ENCODE peak calls at places on chromosomes 6 and 20, in five cellular contexts. One of them, this sample, is unnamed.

GRCh38 chr6:16392010-16392409 is 153.6 kb downstream of the GMPR start:
- DNase-seq in epithelial cell of esophagus: no peak
- DNase-seq in right cardiac atrium: no peak
- DNase-seq in IMR-90: no peak
- DNase-seq in stimulated activated CD4-positive, alpha-beta T cell treated with anti-CD3 and anti-CD28 coated beads, Interleukin-2, amount 100 ng/mL, for 24 hours: no peak
- DNase-seq in this sample: no peak

GRCh38 chr20:30511322-30512030 is 746.0 kb upstream of the DEFB115 start:
- DNase-seq in epithelial cell of esophagus: no peak
- DNase-seq in right cardiac atrium: no peak
- DNase-seq in IMR-90: no peak
- DNase-seq in stimulated activated CD4-positive, alpha-beta T cell treated with anti-CD3 and anti-CD28 coated beads, Interleukin-2, amount 100 ng/mL, for 24 hours: no peak
- DNase-seq in this sample: no peak

GRCh38 chr20:5164645-5165399 is 38.0 kb downstream of the CDS2 start:
- DNase-seq in epithelial cell of esophagus: no peak
- DNase-seq in right cardiac atrium: no peak
- DNase-seq in IMR-90: no peak
- DNase-seq in stimulated activated CD4-positive, alpha-beta T cell treated with anti-CD3 and anti-CD28 coated beads, Interleukin-2, amount 100 ng/mL, for 24 hours: no peak
- DNase-seq in this sample: no peak

GRCh38 chr20:37907677-37908397 is 4.9 kb downstream of the VSTM2L start:
- DNase-seq in epithelial cell of esophagus: peak; percentile 47
- DNase-seq in right cardiac atrium: no peak
- DNase-seq in IMR-90: peak; percentile 42
- DNase-seq in stimulated activated CD4-positive, alpha-beta T cell treated with anti-CD3 and anti-CD28 coated beads, Interleukin-2, amount 100 ng/mL, for 24 hours: no peak
- DNase-seq in this sample: peak; percentile 81

GRCh38 chr20:38222231-38222922 is 38.2 kb downstream of the KIAA1755 start:
- DNase-seq in epithelial cell of esophagus: peak; percentile 61
- DNase-seq in right cardiac atrium: peak; percentile 69
- DNase-seq in IMR-90: peak; percentile 48
- DNase-seq in stimulated activated CD4-positive, alpha-beta T cell treated with anti-CD3 and anti-CD28 coated beads, Interleukin-2, amount 100 ng/mL, for 24 hours: peak; percentile 75
- DNase-seq in this sample: peak; percentile 52

GRCh38 chr20:21137078-21137477 is 11.2 kb downstream of the KIZ start:
- DNase-seq in epithelial cell of esophagus: no peak
- DNase-seq in right cardiac atrium: no peak
- DNase-seq in IMR-90: no peak
- DNase-seq in stimulated activated CD4-positive, alpha-beta T cell treated with anti-CD3 and anti-CD28 coated beads, Interleukin-2, amount 100 ng/mL, for 24 hours: no peak
- DNase-seq in this sample: no peak

GRCh38 chr20:18739785-18740184 is 73.8 kb upstream of the SCP2D1 start:
- DNase-seq in epithelial cell of esophagus: no peak
- DNase-seq in right cardiac atrium: peak; percentile 22
- DNase-seq in IMR-90: peak; percentile 90
- DNase-seq in stimulated activated CD4-positive, alpha-beta T cell treated with anti-CD3 and anti-CD28 coated beads, Interleukin-2, amount 100 ng/mL, for 24 hours: no peak
- DNase-seq in this sample: peak; percentile 86

GRCh38 chr6:47159763-47160162 is 117.6 kb upstream of the ADGRF1 start:
- DNase-seq in epithelial cell of esophagus: no peak
- DNase-seq in right cardiac atrium: no peak
- DNase-seq in IMR-90: no peak
- DNase-seq in stimulated activated CD4-positive, alpha-beta T cell treated with anti-CD3 and anti-CD28 coated beads, Interleukin-2, amount 100 ng/mL, for 24 hours: no peak
- DNase-seq in this sample: no peak

GRCh38 chr6:134446228-134446848 is 128.4 kb upstream of the SGK1 start:
- DNase-seq in epithelial cell of esophagus: peak; percentile 59
- DNase-seq in right cardiac atrium: no peak
- DNase-seq in IMR-90: peak; percentile 78
- DNase-seq in stimulated activated CD4-positive, alpha-beta T cell treated with anti-CD3 and anti-CD28 coated beads, Interleukin-2, amount 100 ng/mL, for 24 hours: no peak
- DNase-seq in this sample: no peak

GRCh38 chr6:4922488-4923037 is 81.3 kb downstream of the RPP40 start:
- DNase-seq in epithelial cell of esophagus: no peak
- DNase-seq in right cardiac atrium: no peak
- DNase-seq in IMR-90: no peak
- DNase-seq in stimulated activated CD4-positive, alpha-beta T cell treated with anti-CD3 and anti-CD28 coated beads, Interleukin-2, amount 100 ng/mL, for 24 hours: no peak
- DNase-seq in this sample: no peak

GRCh38 chr6:76351275-76351674 is 278.8 kb upstream of the IMPG1 start:
- DNase-seq in epithelial cell of esophagus: peak; percentile 48
- DNase-seq in right cardiac atrium: no peak
- DNase-seq in IMR-90: no peak
- DNase-seq in stimulated activated CD4-positive, alpha-beta T cell treated with anti-CD3 and anti-CD28 coated beads, Interleukin-2, amount 100 ng/mL, for 24 hours: no peak
- DNase-seq in this sample: no peak

GRCh38 chr20:39047417-39047985 is 85.4 kb downstream of the DHX35 start:
- DNase-seq in epithelial cell of esophagus: no peak
- DNase-seq in right cardiac atrium: no peak
- DNase-seq in IMR-90: no peak
- DNase-seq in stimulated activated CD4-positive, alpha-beta T cell treated with anti-CD3 and anti-CD28 coated beads, Interleukin-2, amount 100 ng/mL, for 24 hours: no peak
- DNase-seq in this sample: no peak

GRCh38 chr6:220736-221475 is 71.4 kb upstream of the DUSP22 start:
- DNase-seq in epithelial cell of esophagus: peak; percentile 38
- DNase-seq in right cardiac atrium: no peak
- DNase-seq in IMR-90: peak; percentile 72
- DNase-seq in stimulated activated CD4-positive, alpha-beta T cell treated with anti-CD3 and anti-CD28 coated beads, Interleukin-2, amount 100 ng/mL, for 24 hours: no peak
- DNase-seq in this sample: peak; percentile 34

GRCh38 chr6:44024597-44025219 is 102.5 kb downstream of the MRPL14 start:
- DNase-seq in epithelial cell of esophagus: no peak
- DNase-seq in right cardiac atrium: no peak
- DNase-seq in IMR-90: no peak
- DNase-seq in stimulated activated CD4-positive, alpha-beta T cell treated with anti-CD3 and anti-CD28 coated beads, Interleukin-2, amount 100 ng/mL, for 24 hours: no peak
- DNase-seq in this sample: no peak

GRCh38 chr20:15654208-15654649 is 919.0 kb downstream of the KIF16B start:
- DNase-seq in epithelial cell of esophagus: peak; percentile 72
- DNase-seq in right cardiac atrium: no peak
- DNase-seq in IMR-90: peak; percentile 49
- DNase-seq in stimulated activated CD4-positive, alpha-beta T cell treated with anti-CD3 and anti-CD28 coated beads, Interleukin-2, amount 100 ng/mL, for 24 hours: no peak
- DNase-seq in this sample: peak; percentile 51

GRCh38 chr20:62156592-62157386 is 13.2 kb downstream of the SS18L1 start:
- DNase-seq in epithelial cell of esophagus: peak; percentile 47
- DNase-seq in right cardiac atrium: peak; percentile 69
- DNase-seq in IMR-90: peak; percentile 19
- DNase-seq in stimulated activated CD4-positive, alpha-beta T cell treated with anti-CD3 and anti-CD28 coated beads, Interleukin-2, amount 100 ng/mL, for 24 hours: peak; percentile 78
- DNase-seq in this sample: peak; percentile 39

This sample was measured in LHCN-M2.